ENCODE peak calls at places on chromosome 6, in four cellular contexts. One of them, this sample, is unnamed.
A peak's percentile ranks its signal among the peaks of the same experiment; 100 is the strongest.

GRCh38 chr6:4327841-4328240 is 192.5 kb upstream of the ECI2 start:
- DNase-seq in lower leg skin: no peak
- DNase-seq in H54: no peak
- DNase-seq in heart left ventricle: no peak
- DNase-seq in this sample: no peak

GRCh38 chr6:35177139-35177538 is 36.0 kb upstream of the TCP11 start:
- DNase-seq in lower leg skin: peak; percentile 21
- DNase-seq in H54: no peak
- DNase-seq in heart left ventricle: no peak
- DNase-seq in this sample: peak; percentile 11

GRCh38 chr6:7528565-7528964 is 12.9 kb upstream of the DSP start:
- DNase-seq in lower leg skin: no peak
- DNase-seq in H54: no peak
- DNase-seq in heart left ventricle: no peak
- DNase-seq in this sample: no peak

GRCh38 chr6:25788305-25788922 is 33.9 kb downstream of the SLC17A4 start:
- DNase-seq in lower leg skin: no peak
- DNase-seq in H54: peak; percentile 25
- DNase-seq in heart left ventricle: peak; percentile 21
- DNase-seq in this sample: peak; percentile 47

GRCh38 chr6:164022632-164023031 is 608.1 kb downstream of the QKI start:
- DNase-seq in lower leg skin: no peak
- DNase-seq in H54: no peak
- DNase-seq in heart left ventricle: no peak
- DNase-seq in this sample: no peak

GRCh38 chr6:106434530-106434929 is 74.0 kb downstream of the CRYBG1 start:
- DNase-seq in lower leg skin: no peak
- DNase-seq in H54: no peak
- DNase-seq in heart left ventricle: no peak
- DNase-seq in this sample: no peak

GRCh38 chr6:3328145-3328544 is 69.4 kb downstream of the PSMG4 start:
- DNase-seq in lower leg skin: no peak
- DNase-seq in H54: no peak
- DNase-seq in heart left ventricle: no peak
- DNase-seq in this sample: no peak

GRCh38 chr6:23600118-23600517 is 525.9 kb upstream of the NRSN1 start:
- DNase-seq in lower leg skin: no peak
- DNase-seq in H54: no peak
- DNase-seq in heart left ventricle: no peak
- DNase-seq in this sample: no peak

GRCh38 chr6:150684161-150684560 is 84.5 kb downstream of the PLEKHG1 start:
- DNase-seq in lower leg skin: no peak
- DNase-seq in H54: no peak
- DNase-seq in heart left ventricle: no peak
- DNase-seq in this sample: no peak

GRCh38 chr6:150253489-150253888 is 110.6 kb downstream of the PPP1R14C start:
- DNase-seq in lower leg skin: no peak
- DNase-seq in H54: no peak
- DNase-seq in heart left ventricle: no peak
- DNase-seq in this sample: no peak

GRCh38 chr6:36716476-36717093 is 19.0 kb downstream of the RAB44 start:
- DNase-seq in lower leg skin: peak; percentile 86
- DNase-seq in H54: no peak
- DNase-seq in heart left ventricle: no peak
- DNase-seq in this sample: no peak

GRCh38 chr6:147135211-147135672 is 69.0 kb upstream of the STXBP5 start:
- DNase-seq in lower leg skin: no peak
- DNase-seq in H54: no peak
- DNase-seq in heart left ventricle: no peak
- DNase-seq in this sample: no peak

GRCh38 chr6:15246217-15247211 is 645 bp downstream of the JARID2 start:
- DNase-seq in lower leg skin: no peak
- DNase-seq in H54: no peak
- DNase-seq in heart left ventricle: no peak
- DNase-seq in this sample: peak; percentile 75

GRCh38 chr6:159788757-159789376 is 535 bp downstream of the TCP1 start:
- DNase-seq in lower leg skin: peak; percentile 91
- DNase-seq in H54: peak; percentile 15
- DNase-seq in heart left ventricle: peak; percentile 30
- DNase-seq in this sample: peak; percentile 68

GRCh38 chr6:9335470-9335869 is 900.1 kb upstream of the SLC35B3 start:
- DNase-seq in lower leg skin: no peak
- DNase-seq in H54: no peak
- DNase-seq in heart left ventricle: no peak
- DNase-seq in this sample: no peak

GRCh38 chr6:42269553-42269952 is 51.9 kb upstream of the MRPS10 start:
- DNase-seq in lower leg skin: peak; percentile 58
- DNase-seq in H54: no peak
- DNase-seq in heart left ventricle: no peak
- DNase-seq in this sample: no peak

GRCh38 chr6:37019065-37019450 is 13.6 kb downstream of the FGD2 start:
- DNase-seq in lower leg skin: no peak
- DNase-seq in H54: no peak
- DNase-seq in heart left ventricle: no peak
- DNase-seq in this sample: no peak

GRCh38 chr6:20497200-20497820 is 36.9 kb upstream of the CDKAL1 start:
- DNase-seq in lower leg skin: no peak
- DNase-seq in H54: no peak
- DNase-seq in heart left ventricle: no peak
- DNase-seq in this sample: no peak

GRCh38 chr6:9516207-9516606 is 898.7 kb downstream of the TFAP2A start:
- DNase-seq in lower leg skin: no peak
- DNase-seq in H54: peak; percentile 40
- DNase-seq in heart left ventricle: no peak
- DNase-seq in this sample: no peak

GRCh38 chr6:47097092-47097945 is 55.2 kb upstream of the ADGRF1 start:
- DNase-seq in lower leg skin: no peak
- DNase-seq in H54: peak; percentile 68
- DNase-seq in heart left ventricle: peak; percentile 70
- DNase-seq in this sample: peak; percentile 64

GRCh38 chr6:31578461-31579118 is 3.2 kb downstream of the TNF start:
- DNase-seq in lower leg skin: no peak
- DNase-seq in H54: no peak
- DNase-seq in heart left ventricle: no peak
- DNase-seq in this sample: no peak

GRCh38 chr6:52362443-52363221 is 681 bp downstream of the PAQR8 start:
- DNase-seq in lower leg skin: peak; percentile 91
- DNase-seq in H54: peak; percentile 67
- DNase-seq in heart left ventricle: peak; percentile 32
- DNase-seq in this sample: no peak
- TF ChIP-seq POLR2A in lower leg skin: no peak
- TF ChIP-seq POLR2A in H54: no peak
- TF ChIP-seq POLR2A in heart left ventricle: no peak
- TF ChIP-seq POLR2A in this sample: no peak

GRCh38 chr6:27810768-27811298 is 101.4 kb downstream of the OR2B2 start:
- DNase-seq in lower leg skin: no peak
- DNase-seq in H54: no peak
- DNase-seq in heart left ventricle: no peak
- DNase-seq in this sample: no peak

GRCh38 chr6:27811383-27811782 is 100.8 kb downstream of the OR2B2 start:
- DNase-seq in lower leg skin: no peak
- DNase-seq in H54: no peak
- DNase-seq in heart left ventricle: no peak
- DNase-seq in this sample: peak; percentile 76

GRCh38 chr6:27812078-27812804 is 100.0 kb downstream of the OR2B2 start:
- DNase-seq in lower leg skin: no peak
- DNase-seq in H54: no peak
- DNase-seq in heart left ventricle: no peak
- DNase-seq in this sample: no peak

GRCh38 chr6:27809067-27809938 is 102.9 kb downstream of the OR2B2 start:
- DNase-seq in lower leg skin: no peak
- DNase-seq in H54: no peak
- DNase-seq in heart left ventricle: no peak
- DNase-seq in this sample: peak; percentile 79

GRCh38 chr6:27809939-27810767 is 102.0 kb downstream of the OR2B2 start:
- DNase-seq in lower leg skin: peak; percentile 95
- DNase-seq in H54: peak; percentile 76
- DNase-seq in heart left ventricle: peak; percentile 75
- DNase-seq in this sample: peak; percentile 97
- TF ChIP-seq POLR2A in lower leg skin: peak; percentile 72
- TF ChIP-seq POLR2A in H54: peak; percentile 98
- TF ChIP-seq POLR2A in heart left ventricle: peak; percentile 98
- TF ChIP-seq POLR2A in this sample: peak; percentile 100

GRCh38 chr6:167676666-167677421 is 149.9 kb upstream of the AFDN start:
- DNase-seq in lower leg skin: no peak
- DNase-seq in H54: no peak
- DNase-seq in heart left ventricle: peak; percentile 70
- DNase-seq in this sample: no peak

GRCh38 chr6:167673951-167674350 is 152.8 kb upstream of the AFDN start:
- DNase-seq in lower leg skin: no peak
- DNase-seq in H54: no peak
- DNase-seq in heart left ventricle: no peak
- DNase-seq in this sample: no peak

GRCh38 chr6:167678102-167679101 is 148.3 kb upstream of the AFDN start:
- DNase-seq in lower leg skin: no peak
- DNase-seq in H54: no peak
- DNase-seq in heart left ventricle: peak; percentile 61
- DNase-seq in this sample: no peak

GRCh38 chr6:167677422-167677789 is 149.3 kb upstream of the AFDN start:
- DNase-seq in lower leg skin: no peak
- DNase-seq in H54: no peak
- DNase-seq in heart left ventricle: no peak
- DNase-seq in this sample: no peak

GRCh38 chr6:167676000-167676665 is 150.6 kb upstream of the AFDN start:
- DNase-seq in lower leg skin: no peak
- DNase-seq in H54: no peak
- DNase-seq in heart left ventricle: peak; percentile 66
- DNase-seq in this sample: no peak
- TF ChIP-seq POLR2A in lower leg skin: no peak
- TF ChIP-seq POLR2A in H54: no peak
- TF ChIP-seq POLR2A in heart left ventricle: no peak
- TF ChIP-seq POLR2A in this sample: no peak

DNA sequence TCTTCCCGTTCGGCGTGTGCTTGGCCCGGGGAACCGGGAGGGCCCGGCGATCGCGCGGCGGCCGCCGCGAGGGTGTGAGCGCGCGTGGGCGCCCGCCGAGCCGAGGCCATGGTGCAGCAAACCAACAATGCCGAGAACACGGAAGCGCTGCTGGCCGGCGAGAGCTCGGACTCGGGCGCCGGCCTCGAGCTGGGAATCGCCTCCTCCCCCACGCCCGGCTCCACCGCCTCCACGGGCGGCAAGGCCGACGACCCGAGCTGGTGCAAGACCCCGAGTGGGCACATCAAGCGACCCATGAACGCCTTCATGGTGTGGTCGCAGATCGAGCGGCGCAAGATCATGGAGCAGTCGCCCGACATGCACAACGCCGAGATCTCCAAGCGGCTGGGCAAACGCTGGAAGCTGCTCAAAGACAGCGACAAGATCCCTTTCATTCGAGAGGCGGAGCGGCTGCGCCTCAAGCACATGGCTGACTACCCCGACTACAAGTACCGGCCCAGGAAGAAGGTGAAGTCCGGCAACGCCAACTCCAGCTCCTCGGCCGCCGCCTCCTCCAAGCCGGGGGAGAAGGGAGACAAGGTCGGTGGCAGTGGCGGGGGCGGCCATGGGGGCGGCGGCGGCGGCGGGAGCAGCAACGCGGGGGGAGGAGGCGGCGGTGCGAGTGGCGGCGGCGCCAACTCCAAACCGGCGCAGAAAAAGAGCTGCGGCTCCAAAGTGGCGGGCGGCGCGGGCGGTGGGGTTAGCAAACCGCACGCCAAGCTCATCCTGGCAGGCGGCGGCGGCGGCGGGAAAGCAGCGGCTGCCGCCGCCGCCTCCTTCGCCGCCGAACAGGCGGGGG is 1.1 kb downstream of the SOX4 start:
- DNase-seq in lower leg skin: peak; percentile 90
- DNase-seq in H54: peak; percentile 46
- DNase-seq in heart left ventricle: peak; percentile 55
- DNase-seq in this sample: peak; percentile 60
- TF ChIP-seq POLR2A in lower leg skin: no peak
- TF ChIP-seq POLR2A in H54: no peak
- TF ChIP-seq POLR2A in heart left ventricle: no peak
- TF ChIP-seq POLR2A in this sample: no peak

GRCh38 chr6:125926711-125927110 is 29.9 kb upstream of the HINT3 start:
- DNase-seq in lower leg skin: no peak
- DNase-seq in H54: no peak
- DNase-seq in heart left ventricle: no peak
- DNase-seq in this sample: no peak

GRCh38 chr6:125932451-125932795 is 24.1 kb upstream of the HINT3 start:
- DNase-seq in lower leg skin: no peak
- DNase-seq in H54: no peak
- DNase-seq in heart left ventricle: no peak
- DNase-seq in this sample: no peak

GRCh38 chr6:125927761-125928160 is 28.8 kb upstream of the HINT3 start:
- DNase-seq in lower leg skin: no peak
- DNase-seq in H54: no peak
- DNase-seq in heart left ventricle: no peak
- DNase-seq in this sample: no peak

GRCh38 chr6:125930810-125931418 is 25.7 kb upstream of the HINT3 start:
- DNase-seq in lower leg skin: no peak
- DNase-seq in H54: no peak
- DNase-seq in heart left ventricle: no peak
- DNase-seq in this sample: no peak

GRCh38 chr6:125931733-125932450 is 24.7 kb upstream of the HINT3 start:
- DNase-seq in lower leg skin: no peak
- DNase-seq in H54: no peak
- DNase-seq in heart left ventricle: no peak
- DNase-seq in this sample: no peak
- TF ChIP-seq POLR2A in lower leg skin: no peak
- TF ChIP-seq POLR2A in H54: no peak
- TF ChIP-seq POLR2A in heart left ventricle: no peak
- TF ChIP-seq POLR2A in this sample: no peak

DNA sequence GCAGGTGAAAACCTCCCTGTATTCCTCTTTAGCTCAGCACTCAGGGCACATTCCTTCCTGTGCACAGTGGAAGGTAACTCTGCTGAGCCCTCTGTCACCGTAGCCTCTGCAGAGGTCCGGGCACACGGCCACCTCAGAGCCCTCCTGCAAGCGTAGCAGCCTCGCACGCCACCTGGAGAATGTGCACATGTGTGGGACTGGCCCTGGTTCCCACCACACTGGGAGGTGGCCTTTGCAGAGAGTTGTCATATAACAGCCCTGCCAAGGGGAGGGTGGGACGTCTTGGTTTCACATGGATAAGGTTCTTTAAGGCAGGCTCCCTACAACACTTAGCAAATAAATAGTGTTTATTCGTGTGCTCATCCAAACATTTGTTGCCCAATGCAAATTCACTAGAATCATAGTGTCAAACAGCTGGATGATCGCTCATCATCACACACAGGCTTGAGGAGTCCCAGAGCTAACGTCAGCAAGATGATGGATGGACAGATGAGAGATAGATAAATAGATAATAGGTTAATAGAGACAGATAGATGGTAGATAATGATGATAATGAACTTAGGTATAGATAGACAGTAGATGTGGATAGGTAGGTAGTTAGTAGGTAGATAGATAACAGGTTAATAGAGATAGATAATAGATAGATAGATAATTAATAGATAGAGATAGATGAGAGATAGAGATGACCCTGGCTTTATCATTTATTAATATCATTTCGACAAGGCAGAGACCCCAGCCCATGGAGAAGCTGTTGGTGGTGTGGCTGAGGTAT is 32.1 kb upstream of the AFDN start:
- DNase-seq in lower leg skin: peak; percentile 67
- DNase-seq in H54: no peak
- DNase-seq in heart left ventricle: no peak
- DNase-seq in this sample: no peak
- TF ChIP-seq POLR2A in lower leg skin: no peak
- TF ChIP-seq POLR2A in H54: no peak
- TF ChIP-seq POLR2A in heart left ventricle: no peak
- TF ChIP-seq POLR2A in this sample: no peak

This sample was measured in erythroblast.